ENCODE peak calls at places on chromosomes 7 and 10, in five cellular contexts. J is fibroblast of mammary gland; N is left colon; M is activated naive CD4-positive, alpha-beta T cell treated with anti-CD3 and anti-CD28 coated beads for 36 hours; Z is activated gamma-delta T cell treated with anti-CD3 and anti-CD28 coated beads, Interleukin-2, amount 50 U/mL, for 16 hours. U is an unnamed sample.

GRCh38 chr10:88886557-88886956 is 6.5 kb downstream of the STAMBPL1 start:
- DNase-seq in J (peak), N (no peak), M (peak), Z (no peak), U (no peak)

GRCh38 chr10:116831086-116831485 is 18.2 kb upstream of the ENO4 start:
- DNase-seq in J (no peak), N (no peak), M (no peak), Z (no peak), U (no peak)

GRCh38 chr10:3990307-3990706 is 205.3 kb upstream of the KLF6 start:
- DNase-seq in J (no peak), N (no peak), M (no peak), Z (no peak), U (no peak)

GRCh38 chr7:106640368-106641141 is 20.4 kb downstream of the CCDC71L start:
- DNase-seq in J (peak), N (no peak), M (no peak), Z (no peak), U (no peak)

GRCh38 chr7:157687158-157687557 is 350.4 kb downstream of the DNAJB6 start:
- DNase-seq in J (no peak), N (no peak), M (no peak), Z (no peak), U (no peak)

GRCh38 chr10:6204063-6204340 is 1.3 kb downstream of the PFKFB3 start:
- DNase-seq in J (no peak), N (peak), M (peak), Z (peak), U (peak)

GRCh38 chr7:95391761-95392160 is 4.4 kb downstream of the PON3 start:
- DNase-seq in J (peak), N (no peak), M (no peak), Z (no peak), U (no peak)

GRCh38 chr10:70762441-70763177 is 22.6 kb downstream of the TBATA start:
- DNase-seq in J (no peak), N (no peak), M (no peak), Z (no peak), U (no peak)

GRCh38 chr7:19284596-19285300 is 139.5 kb upstream of the FERD3L start:
- DNase-seq in J (peak), N (no peak), M (no peak), Z (no peak), U (no peak)

GRCh38 chr7:128887169-128888038 is 23.1 kb downstream of the KCP start:
- DNase-seq in J (no peak), N (no peak), M (no peak), Z (no peak), U (no peak)

GRCh38 chr10:14533295-14533694 is 202.6 kb upstream of the FRMD4A start:
- DNase-seq in J (no peak), N (no peak), M (no peak), Z (no peak), U (peak)

GRCh38 chr10:92011560-92012214 is 88.1 kb downstream of the BTAF1 start:
- DNase-seq in J (peak), N (no peak), M (no peak), Z (no peak), U (no peak)

GRCh38 chr7:34091330-34091917 is 186.1 kb downstream of the BMPER start:
- DNase-seq in J (peak), N (peak), M (peak), Z (no peak), U (no peak)

GRCh38 chr10:62614389-62615157 is 189.9 kb upstream of the ADO start:
- DNase-seq in J (peak), N (no peak), M (no peak), Z (peak), U (peak)

U was measured in activated CD8-positive, alpha-beta T cell treated with anti-CD3 and anti-CD28 coated beads, Interleukin-2, amount 10 ng/mL, durations not matched to agents 7 days and 5 days.